ENCODE peak calls at places on chromosomes 1 and 21, in five cellular contexts. J is stimulated activated CD4-positive, alpha-beta T cell treated with anti-CD3 and anti-CD28 coated beads, TNF-alpha, amount 100 ng/mL, for 48 hours; N is left lobe of liver; M is HCT116; G is SW480. I is an unnamed sample.

GRCh38 chr1:7403265-7404045 is 367.6 kb upstream of the VAMP3 start:
- DNase-seq in J (no peak), N (peak), M (no peak), G (no peak), I (no peak)

GRCh38 chr1:154598871-154599635 is 8.9 kb downstream of the ADAR start:
- DNase-seq in J (no peak), N (no peak), M (no peak), G (no peak), I (no peak)

GRCh38 chr1:156920233-156921052 is at the start of gene LRRC71:
- DNase-seq in J (peak), N (peak), M (peak), G (peak), I (peak)

GRCh38 chr1:229378586-229379442 is 36.0 kb upstream of the CCSAP start:
- DNase-seq in J (no peak), N (no peak), M (no peak), G (no peak), I (no peak)

GRCh38 chr1:163066168-163066567 is 3.0 kb upstream of the RGS4 start:
- DNase-seq in J (no peak), N (no peak), M (no peak), G (no peak), I (no peak)

GRCh38 chr1:25727026-25727818 is 72.8 kb upstream of the SELENON start:
- DNase-seq in J (no peak), N (no peak), M (no peak), G (no peak), I (no peak)

GRCh38 chr1:150178543-150178942 is 28.8 kb downstream of the PLEKHO1 start:
- DNase-seq in J (no peak), N (no peak), M (no peak), G (no peak), I (no peak)

GRCh38 chr1:193242000-193242399 is 55.6 kb upstream of the B3GALT2 start:
- DNase-seq in J (no peak), N (no peak), M (no peak), G (no peak), I (no peak)

GRCh38 chr1:227736814-227737432 is 1.7 kb downstream of the SNAP47 start:
- DNase-seq in J (no peak), N (no peak), M (no peak), G (no peak), I (no peak)

GRCh38 chr1:10530756-10531155 is 56.0 kb downstream of the PEX14 start:
- DNase-seq in J (no peak), N (no peak), M (no peak), G (no peak), I (no peak)

GRCh38 chr1:24283326-24284155 is 35.6 kb upstream of the GRHL3 start:
- DNase-seq in J (no peak), N (no peak), M (peak), G (no peak), I (no peak)

GRCh38 chr1:68819190-68819829 is 322.4 kb upstream of the DEPDC1 start:
- DNase-seq in J (no peak), N (no peak), M (peak), G (peak), I (no peak)

GRCh38 chr1:173570370-173571030 is 32.4 kb downstream of the SLC9C2 start:
- DNase-seq in J (no peak), N (no peak), M (no peak), G (no peak), I (no peak)

GRCh38 chr1:54273092-54273836 is 73.3 kb downstream of the MRPL37 start:
- DNase-seq in J (no peak), N (peak), M (no peak), G (no peak), I (no peak)

GRCh38 chr1:1945782-1946393 is 26.8 kb upstream of the TMEM52 start:
- DNase-seq in J (no peak), N (no peak), M (no peak), G (no peak), I (no peak)

GRCh38 chr1:154419620-154420020 is 14.5 kb downstream of the IL6R start:
- DNase-seq in J (no peak), N (peak), M (no peak), G (no peak), I (no peak)

GRCh38 chr1:176692431-176692830 is 229.5 kb downstream of the PAPPA2 start:
- DNase-seq in J (no peak), N (no peak), M (no peak), G (no peak), I (no peak)

GRCh38 chr1:7810395-7810794 is 26.3 kb downstream of the PER3 start:
- DNase-seq in J (peak), N (no peak), M (peak), G (no peak), I (peak)

GRCh38 chr21:45988366-45989347 is 7.1 kb downstream of the COL6A1 start:
- DNase-seq in J (no peak), N (no peak), M (no peak), G (no peak), I (no peak)

GRCh38 chr1:41935226-41935625 is 16.5 kb upstream of the HIVEP3 start:
- DNase-seq in J (no peak), N (no peak), M (no peak), G (no peak), I (no peak)

GRCh38 chr1:60367522-60367921 is 294.0 kb upstream of the C1orf87 start:
- DNase-seq in J (no peak), N (no peak), M (no peak), G (no peak), I (no peak)

GRCh38 chr1:226549094-226549936 is 751 bp downstream of the STUM start:
- DNase-seq in J (no peak), N (no peak), M (no peak), G (peak), I (peak)

GRCh38 chr1:23756676-23757075 is 13.4 kb downstream of the ELOA start:
- DNase-seq in J (no peak), N (no peak), M (no peak), G (no peak), I (no peak)

GRCh38 chr1:207499573-207499972 is 3.6 kb downstream of the CR1 start:
- DNase-seq in J (peak), N (peak), M (peak), G (peak), I (peak)

GRCh38 chr1:199044191-199044590 is 405.4 kb downstream of the PTPRC start:
- DNase-seq in J (no peak), N (no peak), M (no peak), G (no peak), I (no peak)

GRCh38 chr1:180973360-180973759 is 49.3 kb downstream of the STX6 start:
- DNase-seq in J (no peak), N (no peak), M (no peak), G (no peak), I (no peak)

GRCh38 chr21:42637602-42638041 is 15.8 kb upstream of the PDE9A start:
- DNase-seq in J (no peak), N (no peak), M (no peak), G (no peak), I (no peak)

I was measured in activated T-cell treated with anti-CD3 and anti-CD28 coated beads for 24 hours.